ENCODE peak calls at places on chromosomes 5 and 9, in eight cellular contexts. One of them, this sample, is unnamed.

GRCh38 chr5:77620404-77620803 is 18.1 kb downstream of the OTP start:
- DNase-seq in Caco-2: peak; percentile 77
- DNase-seq in neural progenitor cell: no peak
- DNase-seq in keratinocyte: no peak
- DNase-seq in pancreas: no peak
- DNase-seq in effector memory CD4-positive, alpha-beta T cell: no peak
- DNase-seq in SK-N-SH: no peak
- DNase-seq in left ventricle myocardium inferior: no peak
- DNase-seq in this sample: no peak

GRCh38 chr5:31106742-31107546 is 86.5 kb upstream of the CDH6 start:
- DNase-seq in Caco-2: peak; percentile 8
- DNase-seq in neural progenitor cell: peak; percentile 85
- DNase-seq in keratinocyte: no peak
- DNase-seq in pancreas: no peak
- DNase-seq in effector memory CD4-positive, alpha-beta T cell: no peak
- DNase-seq in SK-N-SH: no peak
- DNase-seq in left ventricle myocardium inferior: no peak
- DNase-seq in this sample: peak; percentile 61

GRCh38 chr5:56088967-56089829 is 94.4 kb upstream of the IL6ST start:
- DNase-seq in Caco-2: peak; percentile 83
- DNase-seq in neural progenitor cell: no peak
- DNase-seq in keratinocyte: peak; percentile 32
- DNase-seq in pancreas: no peak
- DNase-seq in effector memory CD4-positive, alpha-beta T cell: no peak
- DNase-seq in SK-N-SH: no peak
- DNase-seq in left ventricle myocardium inferior: no peak
- DNase-seq in this sample: no peak

GRCh38 chr9:117963493-117963892 is 259.3 kb downstream of the TLR4 start:
- DNase-seq in Caco-2: no peak
- DNase-seq in neural progenitor cell: peak; percentile 2
- DNase-seq in keratinocyte: no peak
- DNase-seq in pancreas: no peak
- DNase-seq in effector memory CD4-positive, alpha-beta T cell: no peak
- DNase-seq in SK-N-SH: no peak
- DNase-seq in left ventricle myocardium inferior: no peak
- DNase-seq in this sample: no peak

GRCh38 chr5:143775258-143775657 is 36.7 kb upstream of the HMHB1 start:
- DNase-seq in Caco-2: no peak
- DNase-seq in neural progenitor cell: no peak
- DNase-seq in keratinocyte: no peak
- DNase-seq in pancreas: no peak
- DNase-seq in effector memory CD4-positive, alpha-beta T cell: no peak
- DNase-seq in SK-N-SH: no peak
- DNase-seq in left ventricle myocardium inferior: no peak
- DNase-seq in this sample: no peak

GRCh38 chr5:77356740-77357139 is 135.4 kb downstream of the WDR41 start:
- DNase-seq in Caco-2: no peak
- DNase-seq in neural progenitor cell: no peak
- DNase-seq in keratinocyte: no peak
- DNase-seq in pancreas: no peak
- DNase-seq in effector memory CD4-positive, alpha-beta T cell: no peak
- DNase-seq in SK-N-SH: no peak
- DNase-seq in left ventricle myocardium inferior: no peak
- DNase-seq in this sample: peak; percentile 5

GRCh38 chr9:130661461-130662098 is 2.8 kb upstream of the PRDM12 start:
- DNase-seq in Caco-2: no peak
- DNase-seq in neural progenitor cell: peak; percentile 58
- DNase-seq in keratinocyte: no peak
- DNase-seq in pancreas: no peak
- DNase-seq in effector memory CD4-positive, alpha-beta T cell: no peak
- DNase-seq in SK-N-SH: peak; percentile 61
- DNase-seq in left ventricle myocardium inferior: no peak
- DNase-seq in this sample: no peak

GRCh38 chr9:99677281-99677680 is 144.4 kb upstream of the NR4A3 start:
- DNase-seq in Caco-2: no peak
- DNase-seq in neural progenitor cell: no peak
- DNase-seq in keratinocyte: no peak
- DNase-seq in pancreas: no peak
- DNase-seq in effector memory CD4-positive, alpha-beta T cell: no peak
- DNase-seq in SK-N-SH: no peak
- DNase-seq in left ventricle myocardium inferior: no peak
- DNase-seq in this sample: no peak

GRCh38 chr5:61386062-61386800 is 54.2 kb downstream of the ZSWIM6 start:
- DNase-seq in Caco-2: peak; percentile 34
- DNase-seq in neural progenitor cell: peak; percentile 18
- DNase-seq in keratinocyte: no peak
- DNase-seq in pancreas: no peak
- DNase-seq in effector memory CD4-positive, alpha-beta T cell: no peak
- DNase-seq in SK-N-SH: no peak
- DNase-seq in left ventricle myocardium inferior: no peak
- DNase-seq in this sample: no peak

GRCh38 chr5:3509290-3509689 is 86.3 kb upstream of the IRX1 start:
- DNase-seq in Caco-2: peak; percentile 2
- DNase-seq in neural progenitor cell: no peak
- DNase-seq in keratinocyte: no peak
- DNase-seq in pancreas: no peak
- DNase-seq in effector memory CD4-positive, alpha-beta T cell: no peak
- DNase-seq in SK-N-SH: peak; percentile 24
- DNase-seq in left ventricle myocardium inferior: no peak
- DNase-seq in this sample: no peak

GRCh38 chr9:135480071-135480941 is 724 bp downstream of the PPP1R26 start:
- DNase-seq in Caco-2: peak; percentile 58
- DNase-seq in neural progenitor cell: peak; percentile 65
- DNase-seq in keratinocyte: no peak
- DNase-seq in pancreas: peak; percentile 25
- DNase-seq in effector memory CD4-positive, alpha-beta T cell: no peak
- DNase-seq in SK-N-SH: peak; percentile 82
- DNase-seq in left ventricle myocardium inferior: peak; percentile 46
- DNase-seq in this sample: peak; percentile 37

GRCh38 chr9:135601988-135602387 is 37.4 kb downstream of the GLT6D1 start:
- DNase-seq in Caco-2: no peak
- DNase-seq in neural progenitor cell: peak; percentile 56
- DNase-seq in keratinocyte: no peak
- DNase-seq in pancreas: no peak
- DNase-seq in effector memory CD4-positive, alpha-beta T cell: no peak
- DNase-seq in SK-N-SH: no peak
- DNase-seq in left ventricle myocardium inferior: no peak
- DNase-seq in this sample: no peak

GRCh38 chr9:89961616-89962341 is 357.0 kb downstream of the GADD45G start:
- DNase-seq in Caco-2: no peak
- DNase-seq in neural progenitor cell: no peak
- DNase-seq in keratinocyte: no peak
- DNase-seq in pancreas: no peak
- DNase-seq in effector memory CD4-positive, alpha-beta T cell: no peak
- DNase-seq in SK-N-SH: no peak
- DNase-seq in left ventricle myocardium inferior: no peak
- DNase-seq in this sample: no peak

GRCh38 chr5:157271740-157272271 is 5.9 kb downstream of the CYFIP2 start:
- DNase-seq in Caco-2: no peak
- DNase-seq in neural progenitor cell: no peak
- DNase-seq in keratinocyte: no peak
- DNase-seq in pancreas: no peak
- DNase-seq in effector memory CD4-positive, alpha-beta T cell: peak; percentile 89
- DNase-seq in SK-N-SH: no peak
- DNase-seq in left ventricle myocardium inferior: no peak
- DNase-seq in this sample: no peak

GRCh38 chr9:116860509-116861120 is 173.5 kb downstream of the TRIM32 start:
- DNase-seq in Caco-2: peak; percentile 80
- DNase-seq in neural progenitor cell: peak; percentile 85
- DNase-seq in keratinocyte: no peak
- DNase-seq in pancreas: peak; percentile 51
- DNase-seq in effector memory CD4-positive, alpha-beta T cell: no peak
- DNase-seq in SK-N-SH: peak; percentile 64
- DNase-seq in left ventricle myocardium inferior: peak; percentile 47
- DNase-seq in this sample: peak; percentile 77

GRCh38 chr5:74016373-74016772 is 390.4 kb downstream of the ARHGEF28 start:
- DNase-seq in Caco-2: no peak
- DNase-seq in neural progenitor cell: no peak
- DNase-seq in keratinocyte: no peak
- DNase-seq in pancreas: no peak
- DNase-seq in effector memory CD4-positive, alpha-beta T cell: no peak
- DNase-seq in SK-N-SH: no peak
- DNase-seq in left ventricle myocardium inferior: no peak
- DNase-seq in this sample: no peak

GRCh38 chr5:144086295-144086694 is 84.2 kb downstream of the YIPF5 start:
- DNase-seq in Caco-2: no peak
- DNase-seq in neural progenitor cell: no peak
- DNase-seq in keratinocyte: peak; percentile 45
- DNase-seq in pancreas: no peak
- DNase-seq in effector memory CD4-positive, alpha-beta T cell: no peak
- DNase-seq in SK-N-SH: no peak
- DNase-seq in left ventricle myocardium inferior: no peak
- DNase-seq in this sample: no peak

GRCh38 chr9:134782921-134783698 is 97.5 kb upstream of the FCN2 start:
- DNase-seq in Caco-2: no peak
- DNase-seq in neural progenitor cell: no peak
- DNase-seq in keratinocyte: no peak
- DNase-seq in pancreas: no peak
- DNase-seq in effector memory CD4-positive, alpha-beta T cell: no peak
- DNase-seq in SK-N-SH: no peak
- DNase-seq in left ventricle myocardium inferior: no peak
- DNase-seq in this sample: no peak

GRCh38 chr5:99320461-99320860 is 391.7 kb upstream of the CHD1 start:
- DNase-seq in Caco-2: no peak
- DNase-seq in neural progenitor cell: peak; percentile 49
- DNase-seq in keratinocyte: no peak
- DNase-seq in pancreas: no peak
- DNase-seq in effector memory CD4-positive, alpha-beta T cell: no peak
- DNase-seq in SK-N-SH: no peak
- DNase-seq in left ventricle myocardium inferior: no peak
- DNase-seq in this sample: no peak

GRCh38 chr5:115859378-115859777 is 17.6 kb downstream of the AP3S1 start:
- DNase-seq in Caco-2: no peak
- DNase-seq in neural progenitor cell: no peak
- DNase-seq in keratinocyte: no peak
- DNase-seq in pancreas: no peak
- DNase-seq in effector memory CD4-positive, alpha-beta T cell: no peak
- DNase-seq in SK-N-SH: no peak
- DNase-seq in left ventricle myocardium inferior: no peak
- DNase-seq in this sample: no peak

GRCh38 chr5:127705120-127705892 is 2.1 kb downstream of the CCDC192 start:
- DNase-seq in Caco-2: no peak
- DNase-seq in neural progenitor cell: no peak
- DNase-seq in keratinocyte: no peak
- DNase-seq in pancreas: no peak
- DNase-seq in effector memory CD4-positive, alpha-beta T cell: no peak
- DNase-seq in SK-N-SH: no peak
- DNase-seq in left ventricle myocardium inferior: no peak
- DNase-seq in this sample: peak; percentile 92

DNA sequence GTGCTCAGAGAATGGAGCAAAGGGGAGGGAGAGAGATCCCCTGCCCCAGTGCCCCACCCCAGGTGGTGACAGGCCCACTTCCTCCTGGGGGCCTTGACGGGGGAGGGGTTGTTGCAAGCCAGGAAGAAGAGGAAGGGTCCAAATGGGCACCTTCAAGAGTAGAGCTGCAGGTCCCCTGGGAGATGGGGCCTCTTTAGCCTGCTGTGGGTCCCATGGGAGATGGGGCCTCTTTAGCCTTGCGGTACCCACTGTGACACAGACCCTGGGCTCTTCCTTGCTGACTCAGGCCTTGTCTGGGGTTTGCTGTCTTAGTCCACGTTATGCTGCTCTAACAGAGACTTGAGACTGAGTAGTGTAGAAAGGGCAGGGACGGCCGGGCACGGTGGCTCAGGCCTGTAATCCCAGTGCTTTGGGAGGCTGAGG is 9.6 kb upstream of the TOR4A start:
- DNase-seq in Caco-2: no peak
- DNase-seq in neural progenitor cell: no peak
- DNase-seq in keratinocyte: no peak
- DNase-seq in pancreas: no peak
- DNase-seq in effector memory CD4-positive, alpha-beta T cell: no peak
- DNase-seq in SK-N-SH: no peak
- DNase-seq in left ventricle myocardium inferior: no peak
- DNase-seq in this sample: no peak
- H3K36me3 ChIP-seq in Caco-2: peaks cover 3% of the 10 kb centered on the region
- H3K36me3 ChIP-seq in neural progenitor cell: no peaks in the 10 kb centered on the region
- H3K36me3 ChIP-seq in keratinocyte: peaks cover 39% of the 10 kb centered on the region
- H3K36me3 ChIP-seq in pancreas: peaks cover 10% of the 10 kb centered on the region
- H3K36me3 ChIP-seq in effector memory CD4-positive, alpha-beta T cell: peaks cover 60% of the 10 kb centered on the region
- H3K36me3 ChIP-seq in SK-N-SH: peaks cover 48% of the 10 kb centered on the region
- H3K36me3 ChIP-seq in left ventricle myocardium inferior: peaks cover 68% of the 10 kb centered on the region
- H3K36me3 ChIP-seq in this sample: peaks cover 17% of the 10 kb centered on the region

GRCh38 chr9:95044731-95045508 is 272.6 kb downstream of the FANCC start:
- DNase-seq in Caco-2: no peak
- DNase-seq in neural progenitor cell: peak; percentile 91
- DNase-seq in keratinocyte: no peak
- DNase-seq in pancreas: peak; percentile 86
- DNase-seq in effector memory CD4-positive, alpha-beta T cell: no peak
- DNase-seq in SK-N-SH: no peak
- DNase-seq in left ventricle myocardium inferior: peak; percentile 53
- DNase-seq in this sample: peak; percentile 90

GRCh38 chr9:95045751-95046150 is 271.8 kb downstream of the FANCC start:
- DNase-seq in Caco-2: no peak
- DNase-seq in neural progenitor cell: peak; percentile 43
- DNase-seq in keratinocyte: no peak
- DNase-seq in pancreas: no peak
- DNase-seq in effector memory CD4-positive, alpha-beta T cell: no peak
- DNase-seq in SK-N-SH: no peak
- DNase-seq in left ventricle myocardium inferior: no peak
- DNase-seq in this sample: peak; percentile 33

GRCh38 chr9:95049761-95050160 is 267.7 kb downstream of the FANCC start:
- DNase-seq in Caco-2: no peak
- DNase-seq in neural progenitor cell: no peak
- DNase-seq in keratinocyte: no peak
- DNase-seq in pancreas: no peak
- DNase-seq in effector memory CD4-positive, alpha-beta T cell: no peak
- DNase-seq in SK-N-SH: no peak
- DNase-seq in left ventricle myocardium inferior: no peak
- DNase-seq in this sample: peak; percentile 22

GRCh38 chr9:95048225-95049087 is 269.1 kb downstream of the FANCC start:
- DNase-seq in Caco-2: peak; percentile 82
- DNase-seq in neural progenitor cell: peak; percentile 81
- DNase-seq in keratinocyte: peak; percentile 59
- DNase-seq in pancreas: peak; percentile 74
- DNase-seq in effector memory CD4-positive, alpha-beta T cell: peak; percentile 25
- DNase-seq in SK-N-SH: peak; percentile 88
- DNase-seq in left ventricle myocardium inferior: peak; percentile 75
- DNase-seq in this sample: peak; percentile 52

GRCh38 chr9:95047452-95048224 is 269.9 kb downstream of the FANCC start:
- DNase-seq in Caco-2: no peak
- DNase-seq in neural progenitor cell: no peak
- DNase-seq in keratinocyte: no peak
- DNase-seq in pancreas: no peak
- DNase-seq in effector memory CD4-positive, alpha-beta T cell: no peak
- DNase-seq in SK-N-SH: no peak
- DNase-seq in left ventricle myocardium inferior: no peak
- DNase-seq in this sample: no peak
- H3K4me3 ChIP-seq in Caco-2: peak overlapping the region; percentile 62
- H3K4me3 ChIP-seq in neural progenitor cell: no peak overlapping the region
- H3K4me3 ChIP-seq in keratinocyte: no peak overlapping the region
- H3K4me3 ChIP-seq in pancreas: peak overlapping the region; percentile 39
- H3K4me3 ChIP-seq in effector memory CD4-positive, alpha-beta T cell: peak overlapping the region; percentile 43
- H3K4me3 ChIP-seq in SK-N-SH: peak overlapping the region; percentile 66
- H3K4me3 ChIP-seq in left ventricle myocardium inferior: peak overlapping the region; percentile 68
- H3K4me3 ChIP-seq in this sample: no peak overlapping the region

GRCh38 chr5:122019936-122020590 is 58.0 kb downstream of the LOX start:
- DNase-seq in Caco-2: no peak
- DNase-seq in neural progenitor cell: no peak
- DNase-seq in keratinocyte: no peak
- DNase-seq in pancreas: no peak
- DNase-seq in effector memory CD4-positive, alpha-beta T cell: no peak
- DNase-seq in SK-N-SH: no peak
- DNase-seq in left ventricle myocardium inferior: no peak
- DNase-seq in this sample: peak; percentile 2
- H3K36me3 ChIP-seq in Caco-2: no peaks in the 10 kb centered on the region
- H3K36me3 ChIP-seq in neural progenitor cell: peaks cover 4% of the 10 kb centered on the region
- H3K36me3 ChIP-seq in keratinocyte: peaks cover 12% of the 10 kb centered on the region
- H3K36me3 ChIP-seq in pancreas: peaks cover 16% of the 10 kb centered on the region
- H3K36me3 ChIP-seq in effector memory CD4-positive, alpha-beta T cell: peaks cover 22% of the 10 kb centered on the region
- H3K36me3 ChIP-seq in SK-N-SH: peaks cover 35% of the 10 kb centered on the region
- H3K36me3 ChIP-seq in left ventricle myocardium inferior: peaks cover 41% of the 10 kb centered on the region
- H3K36me3 ChIP-seq in this sample: peaks cover 4% of the 10 kb centered on the region

GRCh38 chr9:137299938-137300337 is 2.1 kb downstream of the NRARP start:
- DNase-seq in Caco-2: no peak
- DNase-seq in neural progenitor cell: peak; percentile 59
- DNase-seq in keratinocyte: no peak
- DNase-seq in pancreas: peak; percentile 53
- DNase-seq in effector memory CD4-positive, alpha-beta T cell: no peak
- DNase-seq in SK-N-SH: no peak
- DNase-seq in left ventricle myocardium inferior: peak; percentile 23
- DNase-seq in this sample: peak; percentile 53
- H3K4me3 ChIP-seq in Caco-2: peak overlapping the region; percentile 99
- H3K4me3 ChIP-seq in neural progenitor cell: peak overlapping the region; percentile 83
- H3K4me3 ChIP-seq in keratinocyte: no peak overlapping the region
- H3K4me3 ChIP-seq in pancreas: peak overlapping the region; percentile 39
- H3K4me3 ChIP-seq in effector memory CD4-positive, alpha-beta T cell: no peak overlapping the region
- H3K4me3 ChIP-seq in SK-N-SH: no peak overlapping the region
- H3K4me3 ChIP-seq in left ventricle myocardium inferior: peak overlapping the region; percentile 80
- H3K4me3 ChIP-seq in this sample: peak overlapping the region; percentile 60